ENCODE peak calls at places on chromosomes 4 and X, in nine cellular contexts. One of them, this sample, is unnamed.
A peak's percentile ranks its signal among the peaks of the same experiment; 100 is the strongest.

GRCh38 chrX:130788786-130789581 is 114.0 kb downstream of the ENOX2 start:
- DNase-seq in B cell: no peak
- DNase-seq in mammary epithelial cell: no peak
- DNase-seq in PC-3: no peak
- DNase-seq in mesothelial cell of epicardium: no peak
- DNase-seq in neural progenitor cell: no peak
- DNase-seq in AG04449: no peak
- DNase-seq in mucosa of descending colon: no peak
- DNase-seq in neural crest cell: no peak
- DNase-seq in this sample: no peak

GRCh38 chrX:55908685-55909212 is 191.2 kb downstream of the RRAGB start:
- DNase-seq in B cell: no peak
- DNase-seq in mammary epithelial cell: peak; percentile 20
- DNase-seq in PC-3: peak; percentile 52
- DNase-seq in mesothelial cell of epicardium: no peak
- DNase-seq in neural progenitor cell: peak; percentile 43
- DNase-seq in AG04449: no peak
- DNase-seq in mucosa of descending colon: peak; percentile 50
- DNase-seq in neural crest cell: peak; percentile 1
- DNase-seq in this sample: peak; percentile 13

GRCh38 chrX:9688833-9689232 is 76.8 kb downstream of the GPR143 start:
- DNase-seq in B cell: no peak
- DNase-seq in mammary epithelial cell: no peak
- DNase-seq in PC-3: no peak
- DNase-seq in mesothelial cell of epicardium: no peak
- DNase-seq in neural progenitor cell: no peak
- DNase-seq in AG04449: no peak
- DNase-seq in mucosa of descending colon: no peak
- DNase-seq in neural crest cell: no peak
- DNase-seq in this sample: no peak

GRCh38 chr4:59608466-59608865 is 1591.7 kb upstream of the ADGRL3 start:
- DNase-seq in B cell: no peak
- DNase-seq in mammary epithelial cell: peak; percentile 1
- DNase-seq in PC-3: peak; percentile 13
- DNase-seq in mesothelial cell of epicardium: no peak
- DNase-seq in neural progenitor cell: no peak
- DNase-seq in AG04449: no peak
- DNase-seq in mucosa of descending colon: no peak
- DNase-seq in neural crest cell: no peak
- DNase-seq in this sample: no peak

GRCh38 chr4:81756042-81756441 is 284.3 kb upstream of the RASGEF1B start:
- DNase-seq in B cell: no peak
- DNase-seq in mammary epithelial cell: no peak
- DNase-seq in PC-3: no peak
- DNase-seq in mesothelial cell of epicardium: no peak
- DNase-seq in neural progenitor cell: no peak
- DNase-seq in AG04449: no peak
- DNase-seq in mucosa of descending colon: no peak
- DNase-seq in neural crest cell: no peak
- DNase-seq in this sample: no peak

GRCh38 chr4:26819478-26819877 is 41.2 kb upstream of the STIM2 start:
- DNase-seq in B cell: no peak
- DNase-seq in mammary epithelial cell: no peak
- DNase-seq in PC-3: no peak
- DNase-seq in mesothelial cell of epicardium: no peak
- DNase-seq in neural progenitor cell: no peak
- DNase-seq in AG04449: no peak
- DNase-seq in mucosa of descending colon: no peak
- DNase-seq in neural crest cell: no peak
- DNase-seq in this sample: no peak

GRCh38 chrX:133810925-133811324 is 174.5 kb downstream of the GPC3 start:
- DNase-seq in B cell: no peak
- DNase-seq in mammary epithelial cell: no peak
- DNase-seq in PC-3: no peak
- DNase-seq in mesothelial cell of epicardium: no peak
- DNase-seq in neural progenitor cell: no peak
- DNase-seq in AG04449: no peak
- DNase-seq in mucosa of descending colon: no peak
- DNase-seq in neural crest cell: no peak
- DNase-seq in this sample: no peak

GRCh38 chr4:71553605-71554004 is 214.8 kb downstream of the SLC4A4 start:
- DNase-seq in B cell: no peak
- DNase-seq in mammary epithelial cell: peak; percentile 12
- DNase-seq in PC-3: peak; percentile 64
- DNase-seq in mesothelial cell of epicardium: no peak
- DNase-seq in neural progenitor cell: peak; percentile 13
- DNase-seq in AG04449: no peak
- DNase-seq in mucosa of descending colon: no peak
- DNase-seq in neural crest cell: no peak
- DNase-seq in this sample: no peak

GRCh38 chr4:136992032-136992431 is 540.3 kb downstream of the PCDH18 start:
- DNase-seq in B cell: no peak
- DNase-seq in mammary epithelial cell: no peak
- DNase-seq in PC-3: no peak
- DNase-seq in mesothelial cell of epicardium: no peak
- DNase-seq in neural progenitor cell: no peak
- DNase-seq in AG04449: no peak
- DNase-seq in mucosa of descending colon: no peak
- DNase-seq in neural crest cell: no peak
- DNase-seq in this sample: no peak

GRCh38 chr4:6090936-6091335 is 72.7 kb upstream of the C4orf50 start:
- DNase-seq in B cell: no peak
- DNase-seq in mammary epithelial cell: no peak
- DNase-seq in PC-3: no peak
- DNase-seq in mesothelial cell of epicardium: no peak
- DNase-seq in neural progenitor cell: no peak
- DNase-seq in AG04449: no peak
- DNase-seq in mucosa of descending colon: no peak
- DNase-seq in neural crest cell: no peak
- DNase-seq in this sample: no peak

GRCh38 chrX:84363054-84363453 is 139.2 kb downstream of the HDX start:
- DNase-seq in B cell: no peak
- DNase-seq in mammary epithelial cell: no peak
- DNase-seq in PC-3: no peak
- DNase-seq in mesothelial cell of epicardium: no peak
- DNase-seq in neural progenitor cell: no peak
- DNase-seq in AG04449: no peak
- DNase-seq in mucosa of descending colon: no peak
- DNase-seq in neural crest cell: no peak
- DNase-seq in this sample: no peak

GRCh38 chr4:87219648-87220093 is 747 bp downstream of the KLHL8 start:
- DNase-seq in B cell: peak; percentile 45
- DNase-seq in mammary epithelial cell: no peak
- DNase-seq in PC-3: peak; percentile 12
- DNase-seq in mesothelial cell of epicardium: peak; percentile 44
- DNase-seq in neural progenitor cell: peak; percentile 63
- DNase-seq in AG04449: no peak
- DNase-seq in mucosa of descending colon: peak; percentile 69
- DNase-seq in neural crest cell: peak; percentile 36
- DNase-seq in this sample: peak; percentile 53

GRCh38 chr4:14110407-14110806 is 482.9 kb upstream of the BOD1L1 start:
- DNase-seq in B cell: no peak
- DNase-seq in mammary epithelial cell: peak; percentile 76
- DNase-seq in PC-3: peak; percentile 57
- DNase-seq in mesothelial cell of epicardium: no peak
- DNase-seq in neural progenitor cell: no peak
- DNase-seq in AG04449: peak; percentile 49
- DNase-seq in mucosa of descending colon: no peak
- DNase-seq in neural crest cell: no peak
- DNase-seq in this sample: no peak

GRCh38 chrX:150643271-150643670 is 49.9 kb upstream of the MTMR1 start:
- DNase-seq in B cell: no peak
- DNase-seq in mammary epithelial cell: no peak
- DNase-seq in PC-3: peak; percentile 42
- DNase-seq in mesothelial cell of epicardium: no peak
- DNase-seq in neural progenitor cell: no peak
- DNase-seq in AG04449: no peak
- DNase-seq in mucosa of descending colon: no peak
- DNase-seq in neural crest cell: no peak
- DNase-seq in this sample: no peak

GRCh38 chr4:122810669-122811068 is 16.0 kb upstream of the FGF2 start:
- DNase-seq in B cell: no peak
- DNase-seq in mammary epithelial cell: no peak
- DNase-seq in PC-3: no peak
- DNase-seq in mesothelial cell of epicardium: no peak
- DNase-seq in neural progenitor cell: no peak
- DNase-seq in AG04449: no peak
- DNase-seq in mucosa of descending colon: no peak
- DNase-seq in neural crest cell: no peak
- DNase-seq in this sample: no peak

GRCh38 chr4:106366026-106366425 is 2.6 kb downstream of the GIMD1 start:
- DNase-seq in B cell: no peak
- DNase-seq in mammary epithelial cell: no peak
- DNase-seq in PC-3: peak; percentile 3
- DNase-seq in mesothelial cell of epicardium: no peak
- DNase-seq in neural progenitor cell: no peak
- DNase-seq in AG04449: no peak
- DNase-seq in mucosa of descending colon: no peak
- DNase-seq in neural crest cell: no peak
- DNase-seq in this sample: no peak

GRCh38 chrX:81900522-81900921 is 698.6 kb downstream of the SH3BGRL start:
- DNase-seq in B cell: no peak
- DNase-seq in mammary epithelial cell: no peak
- DNase-seq in PC-3: peak; percentile 54
- DNase-seq in mesothelial cell of epicardium: no peak
- DNase-seq in neural progenitor cell: no peak
- DNase-seq in AG04449: no peak
- DNase-seq in mucosa of descending colon: no peak
- DNase-seq in neural crest cell: no peak
- DNase-seq in this sample: no peak

GRCh38 chr4:99572527-99573240 is 1.9 kb upstream of the MTTP start:
- DNase-seq in B cell: no peak
- DNase-seq in mammary epithelial cell: peak; percentile 54
- DNase-seq in PC-3: peak; percentile 23
- DNase-seq in mesothelial cell of epicardium: no peak
- DNase-seq in neural progenitor cell: no peak
- DNase-seq in AG04449: no peak
- DNase-seq in mucosa of descending colon: no peak
- DNase-seq in neural crest cell: no peak
- DNase-seq in this sample: no peak

GRCh38 chr4:6504900-6505496 is 32.6 kb upstream of the PPP2R2C start:
- DNase-seq in B cell: no peak
- DNase-seq in mammary epithelial cell: no peak
- DNase-seq in PC-3: no peak
- DNase-seq in mesothelial cell of epicardium: no peak
- DNase-seq in neural progenitor cell: no peak
- DNase-seq in AG04449: no peak
- DNase-seq in mucosa of descending colon: no peak
- DNase-seq in neural crest cell: no peak
- DNase-seq in this sample: no peak

GRCh38 chr4:22203436-22204011 is 255.0 kb upstream of the KCNIP4 start:
- DNase-seq in B cell: no peak
- DNase-seq in mammary epithelial cell: peak; percentile 48
- DNase-seq in PC-3: peak; percentile 4
- DNase-seq in mesothelial cell of epicardium: no peak
- DNase-seq in neural progenitor cell: no peak
- DNase-seq in AG04449: peak; percentile 10
- DNase-seq in mucosa of descending colon: no peak
- DNase-seq in neural crest cell: no peak
- DNase-seq in this sample: no peak

GRCh38 chr4:110290511-110290910 is 92.1 kb upstream of the ELOVL6 start:
- DNase-seq in B cell: no peak
- DNase-seq in mammary epithelial cell: no peak
- DNase-seq in PC-3: no peak
- DNase-seq in mesothelial cell of epicardium: no peak
- DNase-seq in neural progenitor cell: no peak
- DNase-seq in AG04449: no peak
- DNase-seq in mucosa of descending colon: no peak
- DNase-seq in neural crest cell: no peak
- DNase-seq in this sample: no peak

GRCh38 chr4:27000820-27001219 is 140.2 kb downstream of the STIM2 start:
- DNase-seq in B cell: peak; percentile 45
- DNase-seq in mammary epithelial cell: peak; percentile 15
- DNase-seq in PC-3: peak; percentile 32
- DNase-seq in mesothelial cell of epicardium: no peak
- DNase-seq in neural progenitor cell: no peak
- DNase-seq in AG04449: no peak
- DNase-seq in mucosa of descending colon: no peak
- DNase-seq in neural crest cell: no peak
- DNase-seq in this sample: no peak

GRCh38 chr4:93983133-93983532 is 154.6 kb downstream of the ATOH1 start:
- DNase-seq in B cell: no peak
- DNase-seq in mammary epithelial cell: no peak
- DNase-seq in PC-3: no peak
- DNase-seq in mesothelial cell of epicardium: no peak
- DNase-seq in neural progenitor cell: no peak
- DNase-seq in AG04449: no peak
- DNase-seq in mucosa of descending colon: no peak
- DNase-seq in neural crest cell: no peak
- DNase-seq in this sample: no peak
- TF ChIP-seq CTCF in B cell: no peak
- TF ChIP-seq CTCF in mammary epithelial cell: no peak
- TF ChIP-seq CTCF in PC-3: no peak
- TF ChIP-seq CTCF in mesothelial cell of epicardium: no peak
- TF ChIP-seq CTCF in neural progenitor cell: no peak
- TF ChIP-seq CTCF in AG04449: no peak
- TF ChIP-seq CTCF in mucosa of descending colon: no peak
- TF ChIP-seq CTCF in neural crest cell: no peak
- TF ChIP-seq CTCF in this sample: no peak

GRCh38 chr4:67892905-67893304 is 9.1 kb upstream of the TMPRSS11D start:
- DNase-seq in B cell: no peak
- DNase-seq in mammary epithelial cell: no peak
- DNase-seq in PC-3: no peak
- DNase-seq in mesothelial cell of epicardium: no peak
- DNase-seq in neural progenitor cell: peak; percentile 25
- DNase-seq in AG04449: no peak
- DNase-seq in mucosa of descending colon: no peak
- DNase-seq in neural crest cell: no peak
- DNase-seq in this sample: no peak
- TF ChIP-seq CTCF in B cell: no peak
- TF ChIP-seq CTCF in mammary epithelial cell: peak; percentile 18
- TF ChIP-seq CTCF in PC-3: peak; percentile 43
- TF ChIP-seq CTCF in mesothelial cell of epicardium: no peak
- TF ChIP-seq CTCF in neural progenitor cell: peak; percentile 21
- TF ChIP-seq CTCF in AG04449: peak; percentile 19
- TF ChIP-seq CTCF in mucosa of descending colon: no peak
- TF ChIP-seq CTCF in neural crest cell: no peak
- TF ChIP-seq CTCF in this sample: no peak

GRCh38 chrX:154526901-154527675 is 11.1 kb upstream of the FAM3A start:
- DNase-seq in B cell: peak; percentile 67
- DNase-seq in mammary epithelial cell: peak; percentile 69
- DNase-seq in PC-3: peak; percentile 82
- DNase-seq in mesothelial cell of epicardium: peak; percentile 74
- DNase-seq in neural progenitor cell: peak; percentile 88
- DNase-seq in AG04449: no peak
- DNase-seq in mucosa of descending colon: peak; percentile 87
- DNase-seq in neural crest cell: peak; percentile 60
- DNase-seq in this sample: peak; percentile 72
- TF ChIP-seq CTCF in B cell: peak; percentile 53
- TF ChIP-seq CTCF in mammary epithelial cell: peak; percentile 47
- TF ChIP-seq CTCF in PC-3: peak; percentile 62
- TF ChIP-seq CTCF in mesothelial cell of epicardium: peak; percentile 18
- TF ChIP-seq CTCF in neural progenitor cell: peak; percentile 52
- TF ChIP-seq CTCF in AG04449: peak; percentile 60
- TF ChIP-seq CTCF in mucosa of descending colon: peak; percentile 27
- TF ChIP-seq CTCF in neural crest cell: peak; percentile 60
- TF ChIP-seq CTCF in this sample: peak; percentile 47

DNA sequence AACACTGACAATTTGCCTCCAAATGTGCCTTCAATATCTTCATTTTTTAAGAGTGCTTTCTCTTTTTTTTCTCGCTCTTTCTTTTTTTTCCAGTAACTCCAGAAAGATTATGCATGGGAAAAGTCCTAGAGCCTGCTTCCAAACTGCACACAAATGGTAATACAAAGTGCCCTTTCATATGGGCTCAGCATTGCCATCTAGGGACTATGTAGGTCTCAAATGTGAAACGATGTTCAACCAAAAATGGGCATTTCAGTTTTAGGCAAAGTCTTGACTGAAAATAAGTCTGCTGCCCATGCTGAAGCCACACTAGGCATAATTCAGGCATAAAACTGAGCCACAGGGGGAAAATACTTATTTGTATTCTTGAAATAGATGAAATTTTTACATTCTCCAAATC is 65.6 kb downstream of the SYNPO2 start:
- DNase-seq in B cell: no peak
- DNase-seq in mammary epithelial cell: no peak
- DNase-seq in PC-3: peak; percentile 47
- DNase-seq in mesothelial cell of epicardium: no peak
- DNase-seq in neural progenitor cell: no peak
- DNase-seq in AG04449: no peak
- DNase-seq in mucosa of descending colon: no peak
- DNase-seq in neural crest cell: no peak
- DNase-seq in this sample: no peak
- TF ChIP-seq CTCF in B cell: no peak
- TF ChIP-seq CTCF in mammary epithelial cell: peak; percentile 12
- TF ChIP-seq CTCF in PC-3: peak; percentile 54
- TF ChIP-seq CTCF in mesothelial cell of epicardium: no peak
- TF ChIP-seq CTCF in neural progenitor cell: no peak
- TF ChIP-seq CTCF in AG04449: peak; percentile 28
- TF ChIP-seq CTCF in mucosa of descending colon: no peak
- TF ChIP-seq CTCF in neural crest cell: no peak
- TF ChIP-seq CTCF in this sample: no peak

This sample was measured in GM13977.